ENCODE peak calls at places on chromosomes 4 and X, in five cellular contexts. O, Z, F, W and P are unnamed samples. For H3K4me1, the result is how much of the 10 kb centered on the place peaks cover.

GRCh38 chr4:186557061-186557460 is 1.7 kb upstream of the MTNR1A start:
- DNase-seq in W (no peak), Z (peak), O (no peak), F (no peak), P (no peak)

GRCh38 chr4:123096038-123096437 is 173.6 kb upstream of the NUDT6 start:
- DNase-seq in O (no peak), Z (no peak), F (peak), W (peak), P (peak)

GRCh38 chr4:38728651-38729141 is 54.1 kb downstream of the TLR10 start:
- DNase-seq in Z (peak), O (no peak), F (no peak), W (no peak), P (peak)

GRCh38 chr4:75612306-75612705 is 18.0 kb downstream of the CDKL2 start:
- DNase-seq in W (no peak), Z (no peak), F (no peak), O (no peak), P (no peak)

GRCh38 chr4:23819041-23819511 is 70.8 kb downstream of the PPARGC1A start:
- DNase-seq in W (no peak), O (no peak), F (no peak), Z (no peak), P (no peak)

GRCh38 chrX:68650491-68650890 is 3.0 kb downstream of the STARD8 start:
- DNase-seq in O (no peak), Z (no peak), W (no peak), F (no peak), P (no peak)

GRCh38 chr4:169604903-169605331 is 7.5 kb downstream of the NEK1 start:
- DNase-seq in F (no peak), Z (no peak), W (no peak), O (no peak), P (no peak)

GRCh38 chr4:121706595-121707021 is 9.8 kb upstream of the ANXA5 start:
- DNase-seq in Z (no peak), W (no peak), O (no peak), F (no peak), P (no peak)

GRCh38 chrX:19535481-19535880 is 20.2 kb upstream of the MAP3K15 start:
- DNase-seq in Z (no peak), O (no peak), W (no peak), F (peak), P (no peak)

GRCh38 chr4:84578540-84579409 is 4.2 kb upstream of the CDS1 start:
- DNase-seq in O (peak), F (peak), W (no peak), Z (peak), P (peak)

GRCh38 chrX:40201486-40201885 is 103.7 kb upstream of the BCOR start:
- DNase-seq in O (no peak), F (no peak), W (no peak), Z (no peak), P (no peak)

GRCh38 chr4:38381788-38382187 is 282.2 kb upstream of the KLF3 start:
- DNase-seq in F (no peak), Z (no peak), W (no peak), O (no peak), P (no peak)

GRCh38 chrX:13077168-13077567 is 32.7 kb upstream of the FAM9C start:
- DNase-seq in W (no peak), O (peak), Z (no peak), F (no peak), P (no peak)

GRCh38 chrX:43002526-43003203 is 224.7 kb upstream of the PPP1R2C start:
- DNase-seq in O (no peak), F (no peak), Z (no peak), W (no peak), P (no peak)

GRCh38 chr4:41212221-41213203 is 1.8 kb downstream of the APBB2 start:
- DNase-seq in Z (peak), W (no peak), F (no peak), O (peak), P (no peak)

GRCh38 chrX:25144043-25144940 is 128.5 kb upstream of the ARX start:
- DNase-seq in Z (peak), W (peak), F (peak), O (peak), P (peak)

GRCh38 chrX:97367149-97367548 is 483.4 kb downstream of the RPA4 start:
- DNase-seq in W (no peak), Z (no peak), F (no peak), O (no peak), P (no peak)

GRCh38 chrX:8868906-8869305 is 67.7 kb upstream of the FAM9A start:
- DNase-seq in O (peak), F (peak), W (no peak), Z (no peak), P (no peak)

GRCh38 chrX:48083212-48083611 is 11.8 kb upstream of the ZNF630 start:
- DNase-seq in O (peak), W (peak), Z (peak), F (peak), P (peak)

GRCh38 chr4:187227907-187228699 is 504.4 kb upstream of the FAT1 start:
- DNase-seq in W (no peak), F (no peak), O (no peak), Z (no peak), P (no peak)

GRCh38 chr4:40192286-40193017 is 4.4 kb upstream of the RHOH start:
- DNase-seq in F (no peak), Z (no peak), O (no peak), W (no peak), P (no peak)
- H3K4me1 ChIP-seq in F (half or more), Z (under half), O (under half), W (under half), P (under half)

DNA sequence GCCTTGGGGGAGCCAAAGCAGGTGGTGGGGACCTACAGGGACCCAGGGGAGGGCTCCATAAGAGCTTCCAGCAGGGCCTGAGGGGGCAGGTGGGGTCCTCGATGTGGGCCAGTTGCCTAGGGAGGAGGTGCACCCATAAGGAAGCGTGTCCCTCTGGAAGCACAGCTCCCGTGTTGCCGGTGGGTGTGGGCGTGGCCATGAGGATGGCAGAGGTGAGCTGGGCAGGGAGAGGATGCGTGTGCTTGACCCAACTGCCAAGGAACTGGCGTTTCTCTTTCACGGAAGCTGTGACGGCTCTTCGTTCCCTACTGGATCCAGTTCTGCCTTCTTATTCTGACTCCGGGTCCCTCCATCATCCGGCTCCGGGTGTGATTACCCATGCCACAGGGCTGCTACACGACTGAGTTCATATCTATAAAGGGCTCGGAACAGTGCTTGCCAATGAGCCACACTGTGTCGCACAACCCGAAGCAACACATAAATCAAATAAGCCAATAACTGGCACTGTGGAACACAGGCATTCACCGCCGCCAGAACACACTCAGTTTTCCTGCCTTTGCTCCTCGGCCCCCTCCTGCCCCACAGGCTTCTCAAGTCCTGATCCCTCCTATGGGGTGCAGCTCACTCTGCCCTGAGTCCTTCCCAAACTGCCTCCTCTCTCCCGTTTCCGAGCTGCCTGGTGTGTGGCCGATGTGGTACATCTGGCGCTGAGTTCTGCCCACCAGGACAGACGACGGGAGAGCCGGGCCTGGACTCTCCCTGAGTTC is 35.5 kb downstream of the RNF212 start:
- DNase-seq in O (no peak), W (no peak), Z (no peak), F (no peak), P (no peak)
- H3K4me1 ChIP-seq in O (under half), W (under half), Z (under half), F (under half), P (under half)

GRCh38 chr4:137545461-137545861 is 13.2 kb upstream of the PCDH18 start:
- DNase-seq in Z (no peak), W (no peak), O (no peak), F (no peak), P (no peak)
- H3K4me1 ChIP-seq in Z (under half), W (under half), O (under half), F (under half), P (under half)

GRCh38 chrX:41339148-41339547 is 5.2 kb downstream of the DDX3X start:
- DNase-seq in Z (no peak), F (no peak), O (no peak), W (no peak), P (no peak)
- H3K4me1 ChIP-seq in Z (under half), F (under half), O (under half), W (under half), P (under half)

DNA sequence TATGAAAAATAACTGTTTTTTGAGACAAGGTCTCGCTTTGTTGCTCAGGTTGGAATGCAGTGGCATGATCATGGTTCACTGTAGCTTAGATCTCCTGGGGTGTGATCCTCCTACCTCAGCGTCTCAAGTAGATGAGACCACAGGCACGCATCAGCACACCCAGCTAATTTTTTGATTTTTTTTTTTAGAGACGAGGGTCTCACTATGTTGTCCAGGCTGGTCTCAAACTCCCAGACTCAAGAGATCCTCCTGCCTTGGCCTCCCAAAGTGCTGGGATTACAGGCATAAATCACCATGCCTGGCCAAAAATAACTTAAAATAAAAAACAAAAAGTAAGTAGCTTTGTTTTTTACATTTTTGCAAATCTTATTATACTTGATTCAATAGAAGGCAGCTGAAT is 63.3 kb downstream of the NOCT start:
- DNase-seq in F (no peak), W (no peak), Z (no peak), O (no peak), P (no peak)
- H3K4me1 ChIP-seq in F (half or more), W (under half), Z (under half), O (under half), P (under half)

DNA sequence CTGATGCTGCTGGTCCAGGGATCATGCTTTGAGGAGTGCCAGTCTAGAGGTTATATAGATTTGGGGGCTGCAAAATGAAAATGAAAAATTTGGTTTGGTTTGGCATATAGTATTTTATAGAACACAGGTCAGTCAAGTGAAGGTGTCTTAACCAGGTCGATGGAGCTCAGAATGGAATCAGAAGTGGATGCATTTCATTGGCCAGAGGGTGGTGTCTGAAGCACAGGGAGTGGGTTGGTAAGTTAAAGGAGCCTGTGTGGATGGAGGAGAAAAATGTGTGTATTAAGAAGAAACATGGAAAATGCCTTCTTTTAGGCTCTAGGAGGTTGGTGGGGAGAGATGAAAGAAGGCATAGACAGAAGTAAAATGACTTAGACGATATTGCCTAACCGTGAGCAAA is 8.6 kb downstream of the GALNT7 start:
- DNase-seq in Z (no peak), O (no peak), W (no peak), F (no peak), P (no peak)
- H3K4me1 ChIP-seq in Z (under half), O (under half), W (under half), F (half or more), P (under half)

DNA sequence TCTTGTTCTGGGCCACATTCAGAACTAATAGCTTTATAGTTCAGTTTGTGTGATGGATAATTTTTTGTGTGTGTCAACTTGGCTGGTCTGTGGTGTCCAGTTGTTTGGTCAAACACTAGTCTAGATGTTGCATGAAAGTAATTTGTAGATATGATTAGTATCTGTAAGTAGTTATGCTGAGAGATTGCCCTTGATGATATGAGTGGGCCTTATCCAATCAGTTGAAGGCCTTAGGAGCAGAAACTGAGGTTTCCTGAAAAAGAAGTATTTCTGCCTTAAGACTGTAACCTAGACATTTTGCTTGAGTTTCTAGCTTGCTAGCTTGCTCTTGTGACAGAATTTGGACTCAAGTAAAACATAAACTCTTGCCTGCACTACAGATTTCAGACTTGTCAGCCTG is 30.4 kb downstream of the STIM2 start:
- DNase-seq in F (no peak), Z (no peak), O (no peak), W (no peak), P (no peak)
- H3K4me1 ChIP-seq in F (under half), Z (under half), O (under half), W (under half), P (under half)

GRCh38 chr4:8237256-8237989 is 32.1 kb upstream of the HTRA3 start:
- DNase-seq in W (no peak), O (no peak), F (no peak), Z (no peak), P (no peak)
- H3K4me1 ChIP-seq in W (under half), O (under half), F (under half), Z (under half), P (under half)

GRCh38 chr4:147808447-147808846 is 76.6 kb downstream of the ARHGAP10 start:
- DNase-seq in F (no peak), Z (no peak), O (no peak), W (no peak), P (no peak)

GRCh38 chr4:147814334-147814733 is 82.4 kb downstream of the ARHGAP10 start:
- DNase-seq in F (no peak), Z (no peak), O (no peak), W (no peak), P (no peak)

GRCh38 chr4:147811878-147812277 is 80.0 kb downstream of the ARHGAP10 start:
- DNase-seq in O (no peak), W (no peak), Z (no peak), F (no peak), P (no peak)

GRCh38 chr4:147813107-147813773 is 81.4 kb downstream of the ARHGAP10 start:
- DNase-seq in F (no peak), Z (no peak), W (no peak), O (no peak), P (no peak)

DNA sequence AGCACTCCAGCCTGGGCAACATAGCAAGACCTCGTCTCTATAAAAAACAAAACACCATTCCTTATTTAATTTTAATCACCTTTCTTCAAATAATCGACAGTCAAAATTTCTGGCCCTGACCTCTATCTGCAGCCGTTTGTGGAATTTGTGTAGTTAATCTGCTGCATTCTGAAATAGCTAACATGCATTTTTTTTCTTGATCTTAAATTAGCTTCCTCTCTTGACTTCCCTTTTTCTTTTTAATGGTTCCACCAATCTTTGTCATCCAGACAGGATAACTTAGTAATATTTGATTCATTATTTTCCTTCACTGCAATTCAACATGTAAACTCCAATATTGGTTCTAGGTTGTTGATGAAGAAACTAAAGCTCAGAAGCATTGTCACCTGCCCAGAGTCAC is 77.3 kb downstream of the ARHGAP10 start:
- DNase-seq in F (peak), W (no peak), O (no peak), Z (no peak), P (no peak)
- H3K4me1 ChIP-seq in F (under half), W (under half), O (under half), Z (under half), P (under half)

DNA sequence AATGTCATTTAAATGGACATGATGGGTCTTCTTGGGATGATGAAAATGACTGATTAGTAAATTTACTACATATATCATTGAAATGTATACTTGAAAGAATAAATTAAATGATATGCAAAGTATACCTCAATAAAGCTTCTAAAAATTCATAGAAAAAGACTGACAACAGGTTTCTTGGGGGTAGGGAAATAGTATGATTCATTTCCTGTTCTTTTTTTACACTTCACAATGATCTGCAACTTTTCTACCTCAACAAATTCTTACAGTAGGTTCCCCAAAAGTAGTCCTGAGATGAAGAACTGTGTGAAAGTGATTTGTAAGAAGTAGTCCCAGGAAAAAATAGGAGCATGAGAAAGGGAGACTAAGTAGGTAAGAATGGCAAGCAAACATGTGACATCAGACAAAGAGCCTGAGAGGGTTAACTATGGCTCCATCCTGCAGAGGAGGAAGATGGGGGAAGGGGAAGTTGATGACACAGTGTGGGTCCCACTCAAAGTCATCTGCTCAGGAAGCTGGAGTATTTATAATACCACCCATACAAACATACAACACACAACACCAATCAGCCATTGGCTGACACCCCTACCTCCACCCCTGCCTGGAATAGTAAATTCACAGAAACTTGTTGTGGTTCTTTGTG is 73.9 kb downstream of the ARHGAP6 start:
- DNase-seq in Z (no peak), F (no peak), W (no peak), O (peak), P (no peak)
- H3K4me1 ChIP-seq in Z (under half), F (under half), W (under half), O (under half), P (under half)